ENCODE peak calls at places on chromosomes 12 and 14, in six cellular contexts. M is M059J, Z is SK-N-DZ, W is NCI-H345, F is GM20000, G is EH. U is an unnamed sample.
A peak's percentile ranks its signal among the peaks of the same experiment; 100 is the strongest.

GRCh38 chr14:99191663-99192621 is 80.1 kb downstream of the BCL11B start:
- DNase-seq in W (no peak), M (peak; percentile 50), F (no peak), G (peak; percentile 41), Z (no peak), U (no peak)

GRCh38 chr12:53046655-53047220 is 3.1 kb upstream of the TNS2 start:
- DNase-seq in F (no peak), W (peak; percentile 81), Z (peak; percentile 73), M (peak; percentile 92), G (peak; percentile 96), U (peak; percentile 56)

GRCh38 chr12:99271071-99271470 is 376.5 kb upstream of the GARIN6 start:
- DNase-seq in M (peak; percentile 56), W (no peak), Z (no peak), G (no peak), F (no peak), U (no peak)

GRCh38 chr12:54932691-54933090 is 51.9 kb downstream of the TESPA1 start:
- DNase-seq in F (no peak), G (no peak), W (peak; percentile 3), Z (no peak), M (peak; percentile 17), U (no peak)

GRCh38 chr14:57420986-57421385 is 30.6 kb downstream of the NAA30 start:
- DNase-seq in W (no peak), Z (no peak), G (no peak), F (no peak), M (no peak), U (no peak)

GRCh38 chr12:5123921-5124320 is 80.2 kb downstream of the KCNA5 start:
- DNase-seq in W (no peak), G (peak; percentile 74), Z (no peak), F (no peak), M (peak; percentile 78), U (no peak)

GRCh38 chr12:15883536-15883935 is 1.3 kb downstream of the STRAP start:
- DNase-seq in F (no peak), Z (no peak), W (no peak), M (no peak), G (no peak), U (no peak)

GRCh38 chr12:123916729-123917128 is 55.9 kb downstream of the CCDC92 start:
- DNase-seq in M (no peak), W (no peak), G (peak; percentile 31), Z (no peak), F (no peak), U (no peak)

GRCh38 chr12:84174115-84174514 is 738.5 kb downstream of the SLC6A15 start:
- DNase-seq in W (no peak), Z (no peak), M (no peak), G (no peak), F (no peak), U (no peak)

GRCh38 chr12:80422549-80422948 is 21.5 kb upstream of the PTPRQ start:
- DNase-seq in Z (no peak), W (no peak), G (peak; percentile 73), M (no peak), F (no peak), U (no peak)

GRCh38 chr12:111285191-111285590 is 83.7 kb downstream of the PHETA1 start:
- DNase-seq in G (no peak), F (no peak), M (no peak), Z (no peak), W (no peak), U (peak; percentile 46)

GRCh38 chr12:49582201-49582600 is 14.3 kb upstream of the MCRS1 start:
- DNase-seq in F (peak; percentile 43), W (no peak), Z (no peak), M (no peak), G (no peak), U (no peak)

GRCh38 chr14:68636597-68636996 is 156.3 kb downstream of the ZFP36L1 start:
- DNase-seq in W (no peak), G (no peak), Z (peak; percentile 87), F (no peak), M (no peak), U (no peak)

GRCh38 chr12:6056406-6057211 is 67.9 kb downstream of the VWF start:
- DNase-seq in F (peak; percentile 43), G (no peak), M (no peak), Z (peak; percentile 73), W (peak; percentile 10), U (peak; percentile 70)

GRCh38 chr12:53524476-53524875 is 17.2 kb upstream of the NPFF start:
- DNase-seq in G (no peak), Z (no peak), M (no peak), W (no peak), F (no peak), U (no peak)

GRCh38 chr12:52347016-52347415 is 20.3 kb downstream of the KRT85 start:
- DNase-seq in G (no peak), Z (no peak), M (no peak), F (no peak), W (no peak), U (no peak)

GRCh38 chr12:106000376-106001104 is 138.2 kb downstream of the NUAK1 start:
- DNase-seq in Z (no peak), W (no peak), M (peak; percentile 37), F (no peak), G (no peak), U (no peak)

GRCh38 chr14:55354500-55354899 is 57.1 kb downstream of the ATG14 start:
- DNase-seq in W (peak; percentile 74), F (peak; percentile 69), Z (peak; percentile 49), M (peak; percentile 54), G (peak; percentile 56), U (peak; percentile 62)

GRCh38 chr12:42382013-42382696 is 56.2 kb downstream of the PPHLN1 start:
- DNase-seq in M (no peak), W (no peak), Z (no peak), F (no peak), G (peak; percentile 13), U (no peak)

GRCh38 chr14:91373591-91374245 is 43.9 kb downstream of the CCDC88C start:
- DNase-seq in M (peak; percentile 54), F (peak; percentile 83), W (no peak), Z (no peak), G (peak; percentile 11), U (no peak)

GRCh38 chr14:84208451-84208850 is 1321.5 kb upstream of the FLRT2 start:
- DNase-seq in W (no peak), M (no peak), G (no peak), Z (no peak), F (no peak), U (no peak)

GRCh38 chr14:24392327-24393098 is 6.3 kb upstream of the NYNRIN start:
- DNase-seq in F (no peak), M (no peak), G (peak; percentile 74), W (peak; percentile 41), Z (no peak), U (no peak)

GRCh38 chr12:32032205-32032810 is 73.1 kb downstream of the RESF1 start:
- DNase-seq in M (peak; percentile 36), F (no peak), W (no peak), G (peak; percentile 62), Z (no peak), U (no peak)

GRCh38 chr12:67515679-67516363 is 132.7 kb upstream of the DYRK2 start:
- DNase-seq in F (peak; percentile 7), G (no peak), W (peak; percentile 81), M (no peak), Z (peak; percentile 66), U (no peak)

GRCh38 chr12:26372856-26373255 is 177.5 kb downstream of the SSPN start:
- DNase-seq in F (no peak), G (no peak), W (no peak), Z (no peak), M (no peak), U (no peak)

GRCh38 chr12:52126605-52127578 is 47.4 kb downstream of the SMIM41 start:
- DNase-seq in G (peak; percentile 26), Z (peak; percentile 6), F (peak; percentile 1), M (no peak), W (no peak), U (no peak)

GRCh38 chr14:76778546-76779215 is 17.4 kb downstream of the VASH1 start:
- DNase-seq in W (no peak), Z (no peak), F (no peak), G (no peak), M (no peak), U (no peak)

GRCh38 chr12:106974525-106974924 is 12.4 kb downstream of the MTERF2 start:
- DNase-seq in G (no peak), Z (no peak), M (no peak), W (no peak), F (peak; percentile 35), U (no peak)